ENCODE peak calls at places on chromosome 15, in four cellular contexts. V is cardiac muscle cell; Q is CD8-positive, alpha-beta T cell; O is K562. S is an unnamed sample.

GRCh38 chr15:66691727-66692126 is 10.3 kb upstream of the SMAD6 start:
- DNase-seq in V (no peak), O (no peak), Q (no peak), S (no peak)

GRCh38 chr15:40340038-40340739 is 550 bp downstream of the CCDC9B start:
- DNase-seq in Q (no peak), O (no peak), V (peak), S (peak)

GRCh38 chr15:100334015-100334414 is 7.8 kb downstream of the ADAMTS17 start:
- DNase-seq in V (no peak), Q (no peak), O (no peak), S (no peak)

GRCh38 chr15:63420333-63420741 is 38.7 kb upstream of the CA12 start:
- DNase-seq in O (peak), V (peak), Q (no peak), S (no peak)

GRCh38 chr15:82060817-82061216 is 15.0 kb upstream of the MEX3B start:
- DNase-seq in O (no peak), Q (no peak), V (no peak), S (no peak)

GRCh38 chr15:77415450-77416448 is 4.2 kb downstream of the PEAK1 start:
- DNase-seq in O (peak), V (peak), Q (no peak), S (no peak)

GRCh38 chr15:35986072-35986666 is 440.2 kb upstream of the DPH6 start:
- DNase-seq in Q (no peak), O (no peak), V (peak), S (no peak)

GRCh38 chr15:74614744-74615312 is 808 bp upstream of the CLK3 start:
- DNase-seq in Q (peak), V (peak), O (peak), S (peak)

GRCh38 chr15:43528542-43529007 is 11.2 kb downstream of the MAP1A start:
- DNase-seq in V (no peak), O (no peak), Q (no peak), S (no peak)

GRCh38 chr15:28128036-28128435 is 28.9 kb upstream of the OCA2 start:
- DNase-seq in O (no peak), Q (no peak), V (no peak), S (peak)

GRCh38 chr15:40305281-40305680 is 2.5 kb downstream of the PLCB2 start:
- DNase-seq in Q (no peak), V (no peak), O (no peak), S (no peak)

GRCh38 chr15:82100116-82100795 is 54.4 kb upstream of the MEX3B start:
- DNase-seq in O (no peak), V (peak), Q (no peak), S (no peak)

GRCh38 chr15:48592221-48592731 is 53.2 kb downstream of the FBN1 start:
- DNase-seq in Q (no peak), V (peak), O (peak), S (no peak)

GRCh38 chr15:70051948-70052633 is 45.6 kb downstream of the TLE3 start:
- DNase-seq in Q (no peak), V (no peak), O (no peak), S (peak)

GRCh38 chr15:78368671-78369070 is 28.5 kb downstream of the CRABP1 start:
- DNase-seq in O (no peak), Q (no peak), V (no peak), S (peak)

GRCh38 chr15:78216276-78217229 is 17.8 kb downstream of the ACSBG1 start:
- DNase-seq in Q (no peak), V (peak), O (no peak), S (no peak)

GRCh38 chr15:64713592-64713991 is 61.8 kb downstream of the RBPMS2 start:
- DNase-seq in O (no peak), V (no peak), Q (no peak), S (no peak)

GRCh38 chr15:64048766-64049165 is 2.5 kb upstream of the DAPK2 start:
- DNase-seq in V (no peak), O (no peak), Q (no peak), S (no peak)

GRCh38 chr15:59879506-59879905 is 124.6 kb upstream of the FOXB1 start:
- DNase-seq in Q (no peak), O (no peak), V (peak), S (no peak)

GRCh38 chr15:26073430-26074333 is 210.6 kb upstream of the ATP10A start:
- DNase-seq in Q (no peak), V (no peak), O (no peak), S (no peak)

GRCh38 chr15:57406040-57406772 is 29.9 kb downstream of the CGNL1 start:
- DNase-seq in O (no peak), Q (no peak), V (no peak), S (no peak)

GRCh38 chr15:81239190-81239589 is 42.5 kb downstream of the IL16 start:
- DNase-seq in V (peak), O (no peak), Q (no peak), S (no peak)

GRCh38 chr15:62464705-62465104 is 299.6 kb upstream of the C2CD4B start:
- DNase-seq in O (no peak), Q (no peak), V (peak), S (no peak)

GRCh38 chr15:50458301-50458700 is 34.1 kb downstream of the USP8 start:
- DNase-seq in O (no peak), Q (no peak), V (peak), S (no peak)

GRCh38 chr15:49521802-49522201 is 98.8 kb downstream of the FGF7 start:
- DNase-seq in O (peak), V (peak), Q (no peak), S (no peak)

GRCh38 chr15:39504812-39505211 is 76.1 kb upstream of the THBS1 start:
- DNase-seq in O (no peak), Q (no peak), V (peak), S (no peak)

GRCh38 chr15:40590635-40591105 is 3.4 kb upstream of the KNL1 start:
- DNase-seq in O (peak), Q (no peak), V (peak), S (no peak)

GRCh38 chr15:70337292-70338186 is 239.8 kb upstream of the TLE3 start:
- DNase-seq in O (no peak), V (peak), Q (no peak), S (no peak)

GRCh38 chr15:20355256-20355868 is 186.2 kb downstream of the GOLGA6L6 start:
- DNase-seq in V (no peak), Q (no peak), O (no peak), S (peak)

GRCh38 chr15:71800835-71801745 is 9.3 kb upstream of the NR2E3 start:
- DNase-seq in O (peak), V (peak), Q (no peak), S (no peak)

GRCh38 chr15:99118258-99118632 is 13.4 kb downstream of the SYNM start:
- DNase-seq in Q (no peak), O (no peak), V (no peak), S (no peak)

GRCh38 chr15:93942140-93942808 is 289.1 kb upstream of the MCTP2 start:
- DNase-seq in V (no peak), O (no peak), Q (no peak), S (no peak)

GRCh38 chr15:91496754-91497691 is 356.5 kb upstream of the SLCO3A1 start:
- DNase-seq in O (no peak), Q (no peak), V (no peak), S (no peak)

GRCh38 chr15:48554112-48554511 is 91.4 kb downstream of the FBN1 start:
- DNase-seq in O (no peak), V (no peak), Q (no peak), S (no peak)

GRCh38 chr15:33737687-33738606 is 230.3 kb upstream of the CHRM5 start:
- DNase-seq in V (peak), Q (no peak), O (peak), S (peak)

GRCh38 chr15:34726407-34727100 is 28.2 kb downstream of the GJD2 start:
- DNase-seq in Q (no peak), O (no peak), V (no peak), S (no peak)

GRCh38 chr15:84983299-84983698 is 1.6 kb downstream of the PDE8A start:
- DNase-seq in Q (no peak), V (no peak), O (no peak), S (no peak)

GRCh38 chr15:23686466-23687142 is 501 bp downstream of the NDN start:
- DNase-seq in V (peak), Q (no peak), O (no peak), S (no peak)

GRCh38 chr15:92618121-92618520 is 37.5 kb downstream of the FAM174B start:
- DNase-seq in V (no peak), Q (no peak), O (no peak), S (no peak)

GRCh38 chr15:92617197-92618037 is 38.2 kb downstream of the FAM174B start:
- DNase-seq in Q (no peak), O (peak), V (peak), S (no peak)

GRCh38 chr15:92616621-92617179 is 38.9 kb downstream of the FAM174B start:
- DNase-seq in V (peak), Q (no peak), O (peak), S (no peak)

GRCh38 chr15:92621972-92622533 is 33.5 kb downstream of the FAM174B start:
- DNase-seq in Q (no peak), O (no peak), V (no peak), S (no peak)

GRCh38 chr15:92619380-92620101 is 36.0 kb downstream of the FAM174B start:
- DNase-seq in Q (no peak), O (no peak), V (peak), S (no peak)
- H3K27ac ChIP-seq in Q (no peak), O (no peak), V (peak), S (no peak)

GRCh38 chr15:80120636-80121035 is 32.2 kb upstream of the FAH start:
- DNase-seq in Q (no peak), V (no peak), O (no peak), S (no peak)
- H3K4me3 ChIP-seq in Q (no peak), V (no peak), O (no peak), S (no peak)

DNA sequence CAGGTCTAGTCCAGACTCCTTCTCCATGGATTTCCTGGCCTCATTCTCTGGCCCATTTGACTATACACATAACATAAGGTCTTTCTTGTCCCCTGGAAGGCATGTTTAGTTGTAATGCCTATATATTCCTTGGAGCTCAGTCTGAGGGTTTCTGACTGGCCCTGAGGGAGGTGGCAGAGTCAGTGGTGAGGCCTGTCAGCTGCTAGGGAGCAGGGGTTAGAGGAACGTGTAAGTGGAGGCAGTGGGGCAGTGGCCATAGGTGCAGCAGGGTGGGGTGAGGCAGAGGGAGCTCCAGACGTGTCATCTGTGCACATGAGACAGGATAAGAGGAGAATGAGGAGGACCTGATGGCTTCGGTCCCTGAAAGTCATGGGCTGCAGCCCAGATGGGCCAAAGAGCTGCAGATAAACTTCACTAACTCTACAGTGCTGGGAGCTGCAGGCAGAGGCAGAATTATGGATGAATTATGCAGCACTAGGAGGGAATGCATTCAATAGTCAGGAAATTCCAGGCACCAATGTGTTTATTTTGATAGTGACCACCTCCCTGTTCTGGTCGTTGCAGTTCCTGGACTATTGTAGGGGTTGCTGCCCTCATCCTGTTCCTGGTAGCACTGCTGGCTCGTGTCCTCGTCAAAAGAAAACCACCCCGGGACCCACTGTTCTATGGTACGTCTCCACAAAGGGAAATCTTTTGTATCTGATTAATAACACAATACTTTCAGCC is 5.0 kb downstream of the TM6SF1 start:
- DNase-seq in O (no peak), V (peak), Q (no peak), S (no peak)
- H3K27ac ChIP-seq in O (no peak), V (no peak), Q (no peak), S (no peak)

GRCh38 chr15:58743161-58743502 is 6.4 kb downstream of the ADAM10 start:
- DNase-seq in V (no peak), O (no peak), Q (no peak), S (no peak)
- H3K4me3 ChIP-seq in V (no peak), O (no peak), Q (no peak), S (no peak)

GRCh38 chr15:90239371-90239770 is 5.4 kb downstream of the GDPGP1 start:
- DNase-seq in V (no peak), Q (no peak), O (peak), S (no peak)

GRCh38 chr15:90240856-90241255 is 6.8 kb downstream of the GDPGP1 start:
- DNase-seq in O (no peak), V (no peak), Q (no peak), S (no peak)

GRCh38 chr15:90241343-90242192 is 7.6 kb downstream of the GDPGP1 start:
- DNase-seq in V (no peak), Q (no peak), O (peak), S (no peak)
- H3K27ac ChIP-seq in V (peak), Q (no peak), O (peak), S (no peak)

DNA sequence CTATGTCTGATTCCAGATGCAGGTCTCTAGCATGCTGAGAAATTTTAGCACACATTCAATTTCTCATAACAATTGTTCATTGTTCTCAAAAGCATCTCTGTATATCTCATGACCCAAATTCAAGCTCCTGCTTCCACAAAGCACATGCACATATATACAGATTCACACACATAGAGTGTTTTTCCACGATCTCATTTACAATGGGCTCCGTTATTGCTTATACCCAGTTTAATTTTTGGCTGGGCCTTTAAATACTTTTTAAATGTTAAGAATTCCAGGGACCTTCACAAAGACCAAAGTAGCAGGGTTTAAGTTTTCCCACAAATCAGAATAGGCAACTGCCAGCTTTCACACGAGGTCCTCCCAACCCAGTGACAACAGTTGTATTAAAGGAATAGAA is 333.5 kb upstream of the SEMA6D start:
- DNase-seq in O (no peak), V (no peak), Q (no peak), S (no peak)
- H3K4me3 ChIP-seq in O (no peak), V (no peak), Q (no peak), S (no peak)

DNA sequence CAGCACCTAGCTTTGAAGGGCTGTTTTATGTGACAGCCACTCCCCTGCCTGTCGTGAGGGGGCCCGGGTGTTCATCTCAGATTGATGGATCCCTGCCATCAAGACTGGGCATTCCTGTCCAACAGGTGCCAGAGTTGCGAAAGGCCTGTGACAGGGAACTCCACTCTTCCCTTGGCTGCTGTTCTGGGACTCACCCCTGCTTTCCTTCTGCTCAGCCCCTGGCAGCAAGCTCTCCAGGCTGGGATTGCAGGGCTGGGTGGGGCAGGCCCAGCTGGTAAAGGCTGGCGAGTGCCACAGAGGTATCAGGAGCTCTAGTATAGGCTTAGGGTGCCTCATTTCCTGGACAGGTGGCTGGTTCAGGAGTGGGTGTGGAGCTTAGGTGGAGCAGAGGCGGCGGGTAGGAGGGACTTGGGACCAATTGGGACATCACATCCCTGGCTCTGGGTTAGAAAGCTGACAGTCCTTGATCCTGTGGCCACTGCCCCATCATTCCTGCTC is at the start of gene PLA2G4B:
- DNase-seq in O (no peak), Q (no peak), V (no peak), S (no peak)
- H3K27ac ChIP-seq in O (no peak), Q (no peak), V (no peak), S (no peak)

GRCh38 chr15:68580026-68580882 is 1.5 kb downstream of the CORO2B start:
- DNase-seq in Q (no peak), V (no peak), O (no peak), S (no peak)
- H3K4me3 ChIP-seq in Q (no peak), V (no peak), O (no peak), S (peak)